ENCODE peak calls at places on chromosomes 1 and 21, in five cellular contexts. K is CD8-positive, alpha-beta T cell; V is heart right ventricle; G is stomach; N is colonic mucosa. O is an unnamed sample.

GRCh38 chr21:41726970-41727783 is 39.7 kb downstream of the RIPK4 start:
- DNase-seq in K (no peak), N (no peak), G (peak; percentile 62), V (peak; percentile 77), O (no peak)

GRCh38 chr1:164625004-164625617 is 66.1 kb downstream of the PBX1 start:
- DNase-seq in K (no peak), N (no peak), V (no peak), G (no peak), O (no peak)

GRCh38 chr21:38822754-38823374 is 17.1 kb downstream of the ETS2 start:
- DNase-seq in N (peak; percentile 49), G (no peak), K (no peak), V (no peak), O (no peak)

GRCh38 chr1:80882552-80882951 is 918.2 kb upstream of the ADGRL2 start:
- DNase-seq in V (no peak), N (no peak), K (no peak), G (no peak), O (no peak)

GRCh38 chr1:223001653-223002634 is 141.1 kb downstream of the TLR5 start:
- DNase-seq in G (no peak), K (no peak), V (no peak), N (no peak), O (peak; percentile 63)

GRCh38 chr1:34164510-34165381 is at the start of gene CSMD2:
- DNase-seq in N (no peak), K (no peak), G (no peak), V (no peak), O (peak; percentile 88)

GRCh38 chr1:171983584-171983983 is 142.3 kb downstream of the DNM3 start:
- DNase-seq in V (no peak), N (no peak), G (no peak), K (no peak), O (no peak)

GRCh38 chr1:92968138-92969032 is 7.1 kb upstream of the DIPK1A start:
- DNase-seq in K (peak; percentile 22), V (no peak), N (no peak), G (no peak), O (no peak)

GRCh38 chr1:199007423-199007822 is 368.6 kb downstream of the PTPRC start:
- DNase-seq in V (no peak), G (no peak), N (no peak), K (no peak), O (no peak)

GRCh38 chr1:29812397-29813135 is 576.2 kb downstream of the PTPRU start:
- DNase-seq in K (no peak), N (no peak), V (no peak), G (peak; percentile 11), O (peak; percentile 28)

GRCh38 chr21:41477641-41478318 is 30.2 kb downstream of the TMPRSS2 start:
- DNase-seq in K (no peak), G (peak; percentile 69), V (no peak), N (no peak), O (peak; percentile 64)

GRCh38 chr1:241083285-241083684 is 273.7 kb downstream of the RGS7 start:
- DNase-seq in K (no peak), G (no peak), N (no peak), V (no peak), O (no peak)

GRCh38 chr1:7302873-7303272 is 468.2 kb upstream of the VAMP3 start:
- DNase-seq in G (no peak), K (no peak), N (peak; percentile 7), V (no peak), O (peak; percentile 41)

GRCh38 chr1:47510282-47510811 is 72.5 kb downstream of the FOXD2 start:
- DNase-seq in K (no peak), N (no peak), V (no peak), G (no peak), O (peak; percentile 37)

GRCh38 chr1:47507140-47507539 is 69.3 kb downstream of the FOXD2 start:
- DNase-seq in G (no peak), K (no peak), V (no peak), N (no peak), O (peak; percentile 11)

GRCh38 chr1:47508900-47509488 is 71.2 kb downstream of the FOXD2 start:
- DNase-seq in V (no peak), K (no peak), G (no peak), N (peak; percentile 75), O (peak; percentile 76)

GRCh38 chr1:47506053-47506452 is 68.2 kb downstream of the FOXD2 start:
- DNase-seq in G (no peak), V (no peak), K (no peak), N (no peak), O (no peak)

DNA sequence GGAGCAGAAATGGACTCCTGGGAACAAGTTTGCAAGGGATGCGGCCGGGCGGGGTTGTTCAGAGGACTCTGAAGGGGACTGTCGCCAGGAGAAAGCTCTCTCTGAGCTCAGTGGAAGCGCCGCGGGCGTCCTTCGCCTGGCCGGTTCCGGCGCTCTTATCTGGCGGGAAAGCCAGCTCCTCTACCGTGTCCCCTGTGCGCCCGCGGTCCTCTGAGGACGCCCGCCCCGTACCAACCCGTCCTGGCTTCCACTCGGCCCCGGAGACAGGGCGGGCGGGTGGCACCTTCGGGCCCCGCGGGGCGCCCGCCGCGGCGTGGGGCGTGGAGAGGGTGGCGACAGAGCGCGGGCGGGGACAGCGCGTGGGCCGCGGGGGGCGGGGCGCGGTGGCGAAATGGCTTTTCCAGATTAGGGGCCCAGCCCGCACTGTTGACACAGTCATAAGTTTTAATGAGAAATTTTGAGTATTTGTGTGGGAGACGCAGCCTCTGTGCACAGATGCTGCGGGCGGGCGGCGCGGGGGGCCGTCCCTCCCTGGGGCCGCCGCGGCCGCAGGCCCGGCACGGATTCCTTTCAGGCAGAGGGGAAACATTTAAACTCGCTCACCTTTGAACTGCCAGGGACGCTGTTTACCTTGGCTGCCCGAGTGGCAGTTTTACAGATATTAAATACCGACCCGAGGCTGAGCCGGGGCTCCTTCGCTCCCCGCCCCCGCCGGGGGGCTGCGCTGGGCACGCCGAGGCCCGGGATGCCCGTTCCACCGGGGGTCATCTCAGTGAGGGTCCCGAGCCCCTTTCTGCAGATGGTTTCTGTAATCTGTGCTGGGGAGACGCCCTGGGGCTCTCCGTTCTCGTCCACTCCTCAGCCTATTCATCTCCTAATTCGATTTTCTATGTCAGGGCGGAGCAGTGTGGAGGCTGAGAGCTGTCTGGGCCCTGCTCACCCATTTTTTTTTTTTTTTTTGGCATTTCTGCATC is 70.4 kb downstream of the FOXD2 start:
- DNase-seq in G (peak; percentile 67), N (peak; percentile 64), V (peak; percentile 37), K (no peak), O (peak; percentile 80)
- H3K27me3 ChIP-seq in G (peaks cover 65% of the 10 kb centered on the region), N (peaks cover 8% of the 10 kb centered on the region), V (peaks cover 84% of the 10 kb centered on the region), K (peaks cover 17% of the 10 kb centered on the region), O (peaks cover 45% of the 10 kb centered on the region)

GRCh38 chr21:32297449-32297848 is 1.2 kb upstream of the MRAP start:
- DNase-seq in K (no peak), G (no peak), N (no peak), V (no peak), O (no peak)

GRCh38 chr21:32298148-32298559 is 501 bp upstream of the MRAP start:
- DNase-seq in K (no peak), G (no peak), N (no peak), V (no peak), O (no peak)

GRCh38 chr21:32300117-32300681 is 1.5 kb downstream of the MRAP start:
- DNase-seq in G (no peak), N (no peak), K (no peak), V (no peak), O (no peak)

GRCh38 chr21:32299695-32300094 is 1.0 kb downstream of the MRAP start:
- DNase-seq in G (no peak), V (no peak), N (no peak), K (no peak), O (no peak)

DNA sequence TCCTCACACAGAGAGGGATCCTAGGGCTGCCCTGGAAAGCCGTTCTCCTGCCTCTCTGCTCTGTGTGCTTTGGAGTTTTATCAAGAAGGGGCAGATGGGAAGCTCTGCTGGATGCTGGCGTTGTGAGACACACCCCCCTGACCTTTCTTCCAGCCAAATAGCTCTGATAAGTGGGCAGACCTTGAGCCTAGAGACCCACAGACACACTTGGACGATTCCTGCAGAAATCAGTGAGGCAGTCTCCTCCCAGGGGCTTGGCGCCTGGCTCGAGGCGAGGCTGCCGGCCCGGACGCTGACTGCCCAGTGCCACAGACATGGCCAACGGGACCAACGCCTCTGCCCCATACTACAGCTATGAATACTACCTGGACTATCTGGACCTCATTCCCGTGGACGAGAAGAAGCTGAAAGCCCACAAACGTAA is at the start of gene MRAP:
- DNase-seq in K (no peak), N (no peak), G (no peak), V (no peak), O (no peak)
- H3K27ac ChIP-seq in K (no peak within 1 kb of the TSS), N (no peak within 1 kb of the TSS), G (no peak within 1 kb of the TSS), V (no peak within 1 kb of the TSS), O (no peak within 1 kb of the TSS)

GRCh38 chr1:203649551-203650011 is 22.9 kb downstream of the ATP2B4 start:
- DNase-seq in N (no peak), K (peak; percentile 50), G (no peak), V (no peak), O (no peak)
- H3K4me1 ChIP-seq in N (peaks cover 4% of the 10 kb centered on the region), K (peaks cover 47% of the 10 kb centered on the region), G (peaks cover 63% of the 10 kb centered on the region), V (peaks cover 59% of the 10 kb centered on the region), O (peaks cover 5% of the 10 kb centered on the region)

DNA sequence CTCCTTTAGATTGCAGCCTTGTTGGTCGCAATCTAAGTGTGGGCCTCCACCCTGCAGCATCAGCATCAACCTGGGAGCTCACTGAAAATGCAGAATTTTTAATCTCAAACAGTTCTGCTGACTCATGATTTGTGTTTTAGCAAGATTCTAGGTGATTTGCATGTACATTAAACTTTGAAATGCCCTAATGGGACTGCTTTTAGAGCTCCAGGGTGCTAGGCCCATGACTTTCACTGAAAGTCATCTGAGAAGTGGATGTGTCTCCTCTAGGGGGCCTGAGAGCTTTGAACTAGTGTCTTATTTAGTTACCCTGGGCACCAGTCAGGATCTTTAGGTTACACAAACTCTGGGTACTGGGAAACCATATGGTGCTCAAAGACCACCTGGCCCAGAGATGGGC is 9.0 kb downstream of the TRIM67 start:
- DNase-seq in K (no peak), N (no peak), V (no peak), G (no peak), O (peak; percentile 63)
- H3K27me3 ChIP-seq in K (no peaks in the 10 kb centered on the region), N (peaks cover under 1% of the 10 kb centered on the region), V (peaks cover 31% of the 10 kb centered on the region), G (peaks cover 46% of the 10 kb centered on the region), O (peaks cover 12% of the 10 kb centered on the region)

O was measured in endodermal cell.